ENCODE peak calls at places on chromosome 5, in eight cellular contexts. X is non-pigmented ciliary epithelial cell; W is breast epithelium; B is activated T-cell treated with anti-CD3 and anti-CD28 coated beads, Interleukin-2, amount 50 U/mL, for 24 hours; A is NCI-H524; N is lower lobe of right lung; Q is activated CD8-positive, alpha-beta T cell treated with anti-CD3 and anti-CD28 coated beads for 36 hours; C is brain microvascular endothelial cell. L is an unnamed sample.

GRCh38 chr5:77305222-77305846 is 94.9 kb downstream of the PDE8B start:
- DNase-seq in X (no peak), W (no peak), B (no peak), A (no peak), N (no peak), Q (no peak), C (no peak), L (no peak)

GRCh38 chr5:72107874-72108199 is 562 bp downstream of the MAP1B start:
- DNase-seq in X (no peak), W (no peak), B (peak), A (no peak), N (no peak), Q (peak), C (peak), L (no peak)

GRCh38 chr5:150317048-150318003 is 14.6 kb upstream of the ARSI start:
- DNase-seq in X (peak), W (no peak), B (no peak), A (no peak), N (no peak), Q (peak), C (peak), L (peak)

GRCh38 chr5:18032744-18033143 is 398.5 kb downstream of the TAF11L14 start:
- DNase-seq in X (no peak), W (no peak), B (no peak), A (no peak), N (no peak), Q (no peak), C (no peak), L (no peak)

GRCh38 chr5:136212252-136212721 is 19.3 kb upstream of the SMIM32 start:
- DNase-seq in X (no peak), W (no peak), B (peak), A (peak), N (peak), Q (peak), C (no peak), L (peak)

GRCh38 chr5:26757941-26758340 is 280.4 kb downstream of the CDH9 start:
- DNase-seq in X (no peak), W (no peak), B (no peak), A (no peak), N (no peak), Q (no peak), C (no peak), L (no peak)

GRCh38 chr5:65334077-65334476 is 147.6 kb downstream of the ADAMTS6 start:
- DNase-seq in X (no peak), W (no peak), B (no peak), A (peak), N (no peak), Q (no peak), C (no peak), L (peak)

GRCh38 chr5:149962040-149962439 is 1.5 kb downstream of the SLC26A2 start:
- DNase-seq in X (peak), W (no peak), B (no peak), A (peak), N (no peak), Q (peak), C (peak), L (no peak)

GRCh38 chr5:178348356-178349146 is 115.9 kb upstream of the PHYKPL start:
- DNase-seq in X (no peak), W (no peak), B (no peak), A (no peak), N (peak), Q (no peak), C (no peak), L (no peak)

GRCh38 chr5:81851481-81852178 is 100.7 kb upstream of the SSBP2 start:
- DNase-seq in X (peak), W (peak), B (peak), A (peak), N (peak), Q (peak), C (peak), L (peak)

GRCh38 chr5:26388946-26389345 is 649.4 kb downstream of the CDH9 start:
- DNase-seq in X (no peak), W (no peak), B (no peak), A (peak), N (no peak), Q (no peak), C (no peak), L (no peak)

GRCh38 chr5:60494144-60494543 is 205.8 kb downstream of the DEPDC1B start:
- DNase-seq in X (no peak), W (no peak), B (no peak), A (no peak), N (no peak), Q (no peak), C (no peak), L (no peak)

GRCh38 chr5:180340856-180341255 is 12.3 kb downstream of the GFPT2 start:
- DNase-seq in X (no peak), W (no peak), B (no peak), A (no peak), N (no peak), Q (no peak), C (no peak), L (no peak)

GRCh38 chr5:68251804-68252648 is 36.5 kb downstream of the PIK3R1 start:
- DNase-seq in X (no peak), W (no peak), B (no peak), A (no peak), N (no peak), Q (no peak), C (no peak), L (no peak)

GRCh38 chr5:146199216-146199815 is 4.1 kb upstream of the RBM27 start:
- DNase-seq in X (no peak), W (no peak), B (no peak), A (no peak), N (no peak), Q (no peak), C (no peak), L (no peak)

GRCh38 chr5:142871056-142871879 is 101.1 kb downstream of the ARHGAP26 start:
- DNase-seq in X (no peak), W (no peak), B (no peak), A (no peak), N (peak), Q (no peak), C (no peak), L (no peak)

L was measured in trophoblast cell.